ENCODE peak calls at places on chromosomes 2 and 18, in seven cellular contexts. O is neural crest cell, C is NCI-H2107, X is psoas muscle, Q is keratinocyte, J is cardiac muscle cell, D is Caki2. R is an unnamed sample.

GRCh38 chr18:28159055-28159454 is 17.9 kb downstream of the CDH2 start:
- DNase-seq in O (no peak), C (no peak), X (no peak), Q (no peak), J (no peak), D (no peak), R (no peak)

GRCh38 chr2:178279142-178279541 is 84.8 kb downstream of the OSBPL6 start:
- DNase-seq in O (no peak), C (no peak), X (no peak), Q (peak), J (peak), D (peak), R (no peak)

GRCh38 chr2:122737429-122738077 is 982.1 kb downstream of the TSN start:
- DNase-seq in O (no peak), C (no peak), X (no peak), Q (no peak), J (peak), D (no peak), R (no peak)

GRCh38 chr2:84963692-84964405 is 7.1 kb upstream of the KCMF1 start:
- DNase-seq in O (no peak), C (no peak), X (no peak), Q (no peak), J (peak), D (peak), R (no peak)

GRCh38 chr2:30368258-30368657 is 78.8 kb upstream of the LCLAT1 start:
- DNase-seq in O (no peak), C (no peak), X (peak), Q (no peak), J (peak), D (no peak), R (no peak)

GRCh38 chr18:28065031-28065792 is 111.7 kb downstream of the CDH2 start:
- DNase-seq in O (no peak), C (no peak), X (no peak), Q (no peak), J (peak), D (peak), R (no peak)

GRCh38 chr2:72034353-72035095 is 113.1 kb downstream of the CYP26B1 start:
- DNase-seq in O (no peak), C (no peak), X (no peak), Q (no peak), J (no peak), D (no peak), R (peak)

GRCh38 chr2:150470435-150470834 is 17.0 kb downstream of the RND3 start:
- DNase-seq in O (no peak), C (no peak), X (no peak), Q (peak), J (no peak), D (no peak), R (no peak)

GRCh38 chr18:70998490-70998889 is 709.6 kb downstream of the SOCS6 start:
- DNase-seq in O (no peak), C (no peak), X (no peak), Q (no peak), J (peak), D (no peak), R (no peak)

GRCh38 chr2:25301453-25302352 is 40.0 kb downstream of the DNMT3A start:
- DNase-seq in O (no peak), C (no peak), X (no peak), Q (peak), J (peak), D (peak), R (no peak)

GRCh38 chr2:149507933-149508332 is 79.6 kb downstream of the MMADHC start:
- DNase-seq in O (no peak), C (no peak), X (no peak), Q (peak), J (no peak), D (no peak), R (no peak)

GRCh38 chr2:106197878-106198277 is 3.8 kb upstream of the UXS1 start:
- DNase-seq in O (no peak), C (no peak), X (peak), Q (no peak), J (peak), D (peak), R (no peak)

GRCh38 chr18:58820251-58820650 is 44.4 kb upstream of the ZNF532 start:
- DNase-seq in O (no peak), C (no peak), X (no peak), Q (no peak), J (no peak), D (no peak), R (no peak)

GRCh38 chr18:57764087-57764486 is 39.0 kb downstream of the ATP8B1 start:
- DNase-seq in O (no peak), C (no peak), X (no peak), Q (no peak), J (no peak), D (no peak), R (no peak)

GRCh38 chr18:41758534-41758933 is 196.5 kb upstream of the PIK3C3 start:
- DNase-seq in O (no peak), C (no peak), X (no peak), Q (no peak), J (no peak), D (no peak), R (no peak)

GRCh38 chr2:161415467-161416293 is 417 bp upstream of the TBR1 start:
- DNase-seq in O (peak), C (no peak), X (no peak), Q (no peak), J (no peak), D (no peak), R (peak)

GRCh38 chr18:4581966-4582365 is 126.9 kb upstream of the DLGAP1 start:
- DNase-seq in O (no peak), C (no peak), X (no peak), Q (no peak), J (no peak), D (no peak), R (no peak)

GRCh38 chr2:84881581-84882414 is 914 bp upstream of the TRABD2A start:
- DNase-seq in O (peak), C (peak), X (peak), Q (no peak), J (peak), D (peak), R (peak)

GRCh38 chr2:107358921-107359320 is 467.8 kb upstream of the RGPD4 start:
- DNase-seq in O (no peak), C (no peak), X (no peak), Q (no peak), J (no peak), D (no peak), R (no peak)

GRCh38 chr2:25233916-25234610 is 65.7 kb upstream of the POMC start:
- DNase-seq in O (no peak), C (no peak), X (no peak), Q (no peak), J (no peak), D (no peak), R (no peak)

GRCh38 chr2:20484810-20485611 is 38.1 kb downstream of the RHOB start:
- DNase-seq in O (no peak), C (no peak), X (no peak), Q (no peak), J (no peak), D (no peak), R (no peak)

GRCh38 chr2:187865025-187865424 is 310.8 kb upstream of the TFPI start:
- DNase-seq in O (no peak), C (no peak), X (no peak), Q (no peak), J (no peak), D (no peak), R (no peak)

GRCh38 chr2:409523-409922 is 121.6 kb upstream of the ALKAL2 start:
- DNase-seq in O (no peak), C (no peak), X (no peak), Q (no peak), J (no peak), D (no peak), R (no peak)

GRCh38 chr2:16487686-16488085 is 177.9 kb downstream of the CYRIA start:
- DNase-seq in O (peak), C (no peak), X (no peak), Q (no peak), J (peak), D (no peak), R (peak)

GRCh38 chr2:108084311-108084710 is 98.0 kb downstream of the SLC5A7 start:
- DNase-seq in O (no peak), C (no peak), X (no peak), Q (no peak), J (no peak), D (no peak), R (no peak)

GRCh38 chr2:74532222-74532621 is 2.5 kb downstream of the HTRA2 start:
- DNase-seq in O (no peak), C (no peak), X (no peak), Q (no peak), J (peak), D (peak), R (no peak)

GRCh38 chr2:237026981-237027711 is 58.5 kb upstream of the COPS8 start:
- DNase-seq in O (peak), C (peak), X (peak), Q (peak), J (peak), D (peak), R (peak)

GRCh38 chr2:19607400-19607799 is 249.0 kb upstream of the OSR1 start:
- DNase-seq in O (no peak), C (no peak), X (no peak), Q (no peak), J (peak), D (no peak), R (no peak)

GRCh38 chr18:52716926-52717325 is 376.9 kb downstream of the DCC start:
- DNase-seq in O (peak), C (no peak), X (no peak), Q (no peak), J (peak), D (peak), R (peak)

GRCh38 chr18:63175264-63175663 is 144.3 kb downstream of the BCL2 start:
- DNase-seq in O (no peak), C (no peak), X (no peak), Q (no peak), J (no peak), D (no peak), R (no peak)

GRCh38 chr2:171210864-171211431 is 50.3 kb upstream of the TLK1 start:
- DNase-seq in O (no peak), C (no peak), X (no peak), Q (no peak), J (no peak), D (no peak), R (no peak)

GRCh38 chr2:236169741-236170654 is 1.8 kb upstream of the GBX2 start:
- DNase-seq in O (no peak), C (no peak), X (no peak), Q (no peak), J (no peak), D (no peak), R (peak)

GRCh38 chr2:149733936-149734685 is 146.5 kb upstream of the MMADHC start:
- DNase-seq in O (no peak), C (no peak), X (no peak), Q (no peak), J (peak), D (peak), R (peak)

GRCh38 chr2:110993557-110994231 is 127.0 kb upstream of the BCL2L11 start:
- DNase-seq in O (no peak), C (no peak), X (no peak), Q (no peak), J (peak), D (peak), R (no peak)

GRCh38 chr2:204019572-204020501 is 83.3 kb downstream of the ICOS start:
- DNase-seq in O (no peak), C (no peak), X (no peak), Q (peak), J (no peak), D (peak), R (no peak)

R was measured in SK-N-SH.